ENCODE peak calls at places on chromosomes 1 and 21, in five cellular contexts. D is endothelial cell of umbilical vein, O is K562, L is GM12878, B is NB4. W is an unnamed sample.

GRCh38 chr1:27561126-27561899 is 42.6 kb downstream of the AHDC1 start:
- DNase-seq in O (no peak), D (no peak), B (no peak), L (no peak), W (no peak)

GRCh38 chr21:16419188-16419874 is 689.5 kb downstream of the USP25 start:
- DNase-seq in L (no peak), O (no peak), D (peak), B (no peak), W (peak)

GRCh38 chr1:74775735-74776134 is 42.8 kb downstream of the TYW3 start:
- DNase-seq in D (no peak), O (no peak), L (no peak), B (no peak), W (no peak)

GRCh38 chr1:67134692-67135091 is at the start of gene C1orf141:
- DNase-seq in D (peak), L (no peak), B (no peak), O (no peak), W (no peak)

GRCh38 chr1:30678209-30678608 is 45.2 kb downstream of the MATN1 start:
- DNase-seq in L (no peak), B (no peak), D (no peak), O (no peak), W (no peak)

GRCh38 chr1:98027044-98027443 is 106.2 kb upstream of the DPYD start:
- DNase-seq in B (no peak), L (no peak), D (no peak), O (no peak), W (no peak)

GRCh38 chr1:195345149-195345548 is 1263.1 kb downstream of the KCNT2 start:
- DNase-seq in B (no peak), L (no peak), D (no peak), O (peak), W (peak)

GRCh38 chr21:37263827-37264226 is 3.3 kb downstream of the VPS26C start:
- DNase-seq in O (peak), L (no peak), B (no peak), D (no peak), W (no peak)

GRCh38 chr1:119358661-119359060 is 9.9 kb upstream of the HAO2 start:
- DNase-seq in B (no peak), D (no peak), L (no peak), O (no peak), W (no peak)

GRCh38 chr21:44910229-44911065 is 10.3 kb downstream of the ITGB2 start:
- DNase-seq in D (no peak), B (no peak), L (no peak), O (no peak), W (no peak)

GRCh38 chr1:244352156-244352830 is 99.4 kb downstream of the ADSS2 start:
- DNase-seq in D (no peak), O (no peak), L (no peak), B (no peak), W (no peak)
- TF ChIP-seq POLR2A in D (no peak), O (no peak), L (no peak), B (no peak), W (no peak)

GRCh38 chr1:23807453-23807852 is 6.9 kb upstream of the GALE start:
- DNase-seq in B (peak), O (peak), L (no peak), D (no peak), W (no peak)

GRCh38 chr1:23809751-23810171 is 9.2 kb upstream of the GALE start:
- DNase-seq in O (peak), B (peak), L (peak), D (peak), W (peak)

GRCh38 chr1:23816361-23816760 is 8.9 kb downstream of the HMGCL start:
- DNase-seq in D (no peak), O (no peak), B (no peak), L (no peak), W (no peak)

GRCh38 chr1:23814016-23814415 is 11.2 kb downstream of the HMGCL start:
- DNase-seq in O (no peak), D (no peak), B (no peak), L (no peak), W (no peak)

DNA sequence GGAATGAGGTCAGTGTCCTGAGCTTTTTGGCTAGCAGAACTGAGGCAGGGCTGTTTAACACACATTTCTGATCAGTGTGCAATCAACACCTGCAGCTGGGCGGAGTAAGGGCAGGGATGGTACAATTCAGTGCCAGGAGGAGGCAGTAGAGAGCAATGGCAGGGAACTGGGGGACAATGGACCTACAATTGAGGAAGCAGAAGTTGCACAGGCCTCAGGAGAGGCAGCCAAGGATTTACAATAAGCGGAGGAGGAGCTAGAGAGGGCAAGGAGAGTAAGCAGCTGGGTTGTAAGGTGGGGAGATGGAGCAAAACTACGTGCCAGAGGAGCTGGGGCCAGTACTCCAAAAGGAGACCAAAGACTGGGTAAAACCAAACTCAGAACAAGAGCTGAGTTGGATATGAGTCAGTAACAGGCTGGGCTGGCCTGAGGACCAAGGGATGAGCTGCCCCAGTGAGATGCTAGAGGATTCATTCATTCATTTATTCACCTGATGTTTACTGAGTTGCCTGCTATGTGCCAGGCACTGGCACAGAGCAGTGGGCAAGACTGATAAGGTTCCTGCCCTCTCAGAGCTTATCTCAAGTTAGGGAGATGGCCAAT is 10.4 kb upstream of the GALE start:
- DNase-seq in L (peak), B (peak), O (peak), D (peak), W (no peak)
- TF ChIP-seq MYC in L (no peak), B (peak), O (no peak), D (no peak), W (no peak)

DNA sequence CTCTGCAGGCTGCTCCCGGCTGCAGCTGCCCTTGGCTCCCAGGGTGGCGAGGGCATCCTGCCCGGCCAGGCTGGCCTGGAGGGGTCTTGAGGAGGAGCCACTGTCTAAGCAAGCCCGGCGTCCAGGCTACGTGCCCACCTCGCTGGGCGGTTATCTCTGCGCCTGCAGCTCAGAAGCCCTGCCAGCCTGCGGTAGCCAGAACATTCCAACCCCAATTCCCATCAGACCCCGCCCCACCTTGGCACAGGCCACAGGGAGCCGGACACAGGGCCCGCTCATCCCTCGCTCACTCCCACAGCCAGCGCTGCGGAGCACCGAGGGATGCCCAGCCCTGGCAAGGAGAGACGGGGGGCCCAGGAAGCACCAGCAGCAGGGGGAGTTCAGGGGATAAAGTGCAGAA is 53.9 kb downstream of the MEGF6 start:
- DNase-seq in O (no peak), L (no peak), B (no peak), D (no peak), W (no peak)
- TF ChIP-seq POLR2A in O (no peak), L (no peak), B (no peak), D (no peak), W (no peak)

DNA sequence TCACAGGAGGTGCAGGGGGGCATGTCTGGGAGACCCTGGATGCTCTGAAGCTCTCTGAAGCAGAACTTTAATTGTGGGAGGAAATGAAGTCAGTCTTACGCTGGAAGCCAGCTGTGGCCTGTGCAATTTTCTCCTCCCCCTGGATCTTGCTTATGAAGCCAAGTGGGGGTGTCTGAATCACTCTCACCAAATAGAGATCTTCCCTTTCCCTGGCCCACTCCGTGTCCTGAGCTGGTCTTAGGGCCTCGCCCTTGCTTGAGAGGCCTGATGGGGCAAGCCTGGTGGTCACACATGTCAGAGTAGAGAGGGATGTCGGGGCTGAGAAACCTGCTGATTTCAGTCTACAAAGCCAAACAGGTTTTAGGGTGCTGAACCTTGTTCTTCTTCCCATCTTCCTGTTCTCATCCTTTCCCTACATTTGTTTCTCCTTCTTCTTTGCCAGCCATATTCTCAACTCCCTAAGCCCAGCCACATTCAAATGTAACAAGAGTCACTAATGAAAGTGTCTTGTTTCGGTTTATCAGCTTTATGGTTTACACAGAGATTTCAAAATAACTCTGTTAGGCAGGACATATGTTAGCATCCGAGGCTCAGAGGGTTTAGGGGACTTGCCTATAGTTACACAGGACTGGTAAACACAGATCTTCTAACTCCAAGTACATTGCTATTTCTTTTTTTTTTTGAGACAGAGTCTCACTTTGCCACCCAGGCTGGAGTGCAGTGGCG is 61.1 kb downstream of the NDUFS5 start:
- DNase-seq in O (no peak), D (no peak), B (peak), L (no peak), W (no peak)
- TF ChIP-seq MYC in O (no peak), D (no peak), B (no peak), L (no peak), W (no peak)

GRCh38 chr1:117059334-117059677 is 820 bp upstream of the TTF2 start:
- DNase-seq in D (no peak), B (peak), L (peak), O (peak), W (peak)

GRCh38 chr1:117061986-117062415 is 1.9 kb downstream of the TTF2 start:
- DNase-seq in B (peak), L (peak), O (peak), D (no peak), W (no peak)

GRCh38 chr1:117058810-117059209 is 1.3 kb upstream of the TTF2 start:
- DNase-seq in L (no peak), D (no peak), B (peak), O (peak), W (no peak)

GRCh38 chr1:117059678-117060440 is at the start of gene TTF2:
- DNase-seq in D (peak), B (peak), O (peak), L (peak), W (peak)

GRCh38 chr1:117060441-117061317 is 553 bp downstream of the TTF2 start:
- DNase-seq in L (peak), O (peak), D (peak), B (peak), W (peak)
- TF ChIP-seq POLR2A in L (peak), O (no peak), D (no peak), B (no peak), W (no peak)

DNA sequence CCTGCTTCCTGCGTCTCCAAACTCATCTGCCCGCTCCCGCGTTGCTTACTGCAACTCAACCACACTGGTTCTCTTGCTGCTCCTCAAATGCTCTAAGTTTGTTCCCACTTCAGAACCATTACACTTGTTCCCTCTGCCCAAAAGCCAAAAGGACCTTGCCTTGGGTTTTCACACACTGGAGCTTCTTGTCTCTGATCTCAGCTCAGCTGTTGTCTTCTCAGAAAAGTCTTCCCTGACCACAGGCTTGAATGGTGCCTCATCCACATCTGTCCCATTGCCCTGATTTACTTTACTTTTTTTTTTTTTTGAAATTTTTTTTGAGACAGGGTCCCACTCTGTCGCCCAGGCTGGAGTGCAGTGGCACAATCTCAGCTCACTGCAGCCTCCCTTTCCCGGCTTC is 44.3 kb upstream of the SYT14 start:
- DNase-seq in D (no peak), B (no peak), O (no peak), L (no peak), W (no peak)
- TF ChIP-seq MYC in D (no peak), B (no peak), O (no peak), L (no peak), W (no peak)

W was measured in A549.